ENCODE peak calls at places on chromosomes 16 and 17, in ten cellular contexts. One of them, this sample, is unnamed.

GRCh38 chr17:34099859-34100258 is 155.2 kb upstream of the CCL2 start:
- DNase-seq in CD8-positive, alpha-beta T cell: no peak
- DNase-seq in A549: no peak
- DNase-seq in adrenal gland: no peak
- DNase-seq in kidney: no peak
- DNase-seq in choroid plexus epithelial cell: no peak
- DNase-seq in fibroblast of the aortic adventitia: no peak
- DNase-seq in stomach: no peak
- DNase-seq in dorsolateral prefrontal cortex: no peak
- DNase-seq in astrocyte of the spinal cord: no peak
- DNase-seq in this sample: no peak

GRCh38 chr16:85390511-85391174 is 222.5 kb upstream of the GSE1 start:
- DNase-seq in CD8-positive, alpha-beta T cell: no peak
- DNase-seq in A549: peak
- DNase-seq in adrenal gland: peak
- DNase-seq in kidney: peak
- DNase-seq in choroid plexus epithelial cell: peak
- DNase-seq in fibroblast of the aortic adventitia: peak
- DNase-seq in stomach: peak
- DNase-seq in dorsolateral prefrontal cortex: peak
- DNase-seq in astrocyte of the spinal cord: peak
- DNase-seq in this sample: peak

GRCh38 chr17:17156107-17156506 is 50.0 kb downstream of the PLD6 start:
- DNase-seq in CD8-positive, alpha-beta T cell: no peak
- DNase-seq in A549: no peak
- DNase-seq in adrenal gland: no peak
- DNase-seq in kidney: no peak
- DNase-seq in choroid plexus epithelial cell: peak
- DNase-seq in fibroblast of the aortic adventitia: peak
- DNase-seq in stomach: no peak
- DNase-seq in dorsolateral prefrontal cortex: no peak
- DNase-seq in astrocyte of the spinal cord: peak
- DNase-seq in this sample: peak

GRCh38 chr17:10156579-10157488 is 41.6 kb downstream of the GAS7 start:
- DNase-seq in CD8-positive, alpha-beta T cell: no peak
- DNase-seq in A549: no peak
- DNase-seq in adrenal gland: peak
- DNase-seq in kidney: no peak
- DNase-seq in choroid plexus epithelial cell: no peak
- DNase-seq in fibroblast of the aortic adventitia: no peak
- DNase-seq in stomach: peak
- DNase-seq in dorsolateral prefrontal cortex: no peak
- DNase-seq in astrocyte of the spinal cord: no peak
- DNase-seq in this sample: no peak

GRCh38 chr16:51024703-51025102 is 126.4 kb downstream of the SALL1 start:
- DNase-seq in CD8-positive, alpha-beta T cell: no peak
- DNase-seq in A549: no peak
- DNase-seq in adrenal gland: no peak
- DNase-seq in kidney: no peak
- DNase-seq in choroid plexus epithelial cell: no peak
- DNase-seq in fibroblast of the aortic adventitia: no peak
- DNase-seq in stomach: no peak
- DNase-seq in dorsolateral prefrontal cortex: no peak
- DNase-seq in astrocyte of the spinal cord: no peak
- DNase-seq in this sample: no peak

GRCh38 chr16:87330646-87331045 is 13.5 kb upstream of the C16orf95 start:
- DNase-seq in CD8-positive, alpha-beta T cell: no peak
- DNase-seq in A549: no peak
- DNase-seq in adrenal gland: no peak
- DNase-seq in kidney: peak
- DNase-seq in choroid plexus epithelial cell: no peak
- DNase-seq in fibroblast of the aortic adventitia: no peak
- DNase-seq in stomach: no peak
- DNase-seq in dorsolateral prefrontal cortex: no peak
- DNase-seq in astrocyte of the spinal cord: no peak
- DNase-seq in this sample: no peak

GRCh38 chr16:9138731-9139501 is 47.5 kb downstream of the HAPSTR1 start:
- DNase-seq in CD8-positive, alpha-beta T cell: peak
- DNase-seq in A549: peak
- DNase-seq in adrenal gland: peak
- DNase-seq in kidney: peak
- DNase-seq in choroid plexus epithelial cell: peak
- DNase-seq in fibroblast of the aortic adventitia: peak
- DNase-seq in stomach: peak
- DNase-seq in dorsolateral prefrontal cortex: peak
- DNase-seq in astrocyte of the spinal cord: peak
- DNase-seq in this sample: peak

GRCh38 chr17:48351916-48352332 is 78.1 kb downstream of the SKAP1 start:
- DNase-seq in CD8-positive, alpha-beta T cell: no peak
- DNase-seq in A549: peak
- DNase-seq in adrenal gland: no peak
- DNase-seq in kidney: no peak
- DNase-seq in choroid plexus epithelial cell: peak
- DNase-seq in fibroblast of the aortic adventitia: peak
- DNase-seq in stomach: no peak
- DNase-seq in dorsolateral prefrontal cortex: no peak
- DNase-seq in astrocyte of the spinal cord: peak
- DNase-seq in this sample: peak

GRCh38 chr17:4896332-4897197 is 2.8 kb upstream of the C17orf107 start:
- DNase-seq in CD8-positive, alpha-beta T cell: no peak
- DNase-seq in A549: no peak
- DNase-seq in adrenal gland: no peak
- DNase-seq in kidney: no peak
- DNase-seq in choroid plexus epithelial cell: no peak
- DNase-seq in fibroblast of the aortic adventitia: no peak
- DNase-seq in stomach: no peak
- DNase-seq in dorsolateral prefrontal cortex: no peak
- DNase-seq in astrocyte of the spinal cord: no peak
- DNase-seq in this sample: no peak

GRCh38 chr17:4895121-4895520 is 4.2 kb upstream of the C17orf107 start:
- DNase-seq in CD8-positive, alpha-beta T cell: no peak
- DNase-seq in A549: no peak
- DNase-seq in adrenal gland: no peak
- DNase-seq in kidney: no peak
- DNase-seq in choroid plexus epithelial cell: no peak
- DNase-seq in fibroblast of the aortic adventitia: no peak
- DNase-seq in stomach: no peak
- DNase-seq in dorsolateral prefrontal cortex: no peak
- DNase-seq in astrocyte of the spinal cord: no peak
- DNase-seq in this sample: no peak

GRCh38 chr17:4893721-4894560 is 5.4 kb upstream of the C17orf107 start:
- DNase-seq in CD8-positive, alpha-beta T cell: no peak
- DNase-seq in A549: no peak
- DNase-seq in adrenal gland: no peak
- DNase-seq in kidney: no peak
- DNase-seq in choroid plexus epithelial cell: no peak
- DNase-seq in fibroblast of the aortic adventitia: no peak
- DNase-seq in stomach: no peak
- DNase-seq in dorsolateral prefrontal cortex: no peak
- DNase-seq in astrocyte of the spinal cord: no peak
- DNase-seq in this sample: no peak

GRCh38 chr17:4897198-4897657 is 2.1 kb upstream of the C17orf107 start:
- DNase-seq in CD8-positive, alpha-beta T cell: no peak
- DNase-seq in A549: no peak
- DNase-seq in adrenal gland: no peak
- DNase-seq in kidney: no peak
- DNase-seq in choroid plexus epithelial cell: no peak
- DNase-seq in fibroblast of the aortic adventitia: no peak
- DNase-seq in stomach: no peak
- DNase-seq in dorsolateral prefrontal cortex: no peak
- DNase-seq in astrocyte of the spinal cord: no peak
- DNase-seq in this sample: no peak

DNA sequence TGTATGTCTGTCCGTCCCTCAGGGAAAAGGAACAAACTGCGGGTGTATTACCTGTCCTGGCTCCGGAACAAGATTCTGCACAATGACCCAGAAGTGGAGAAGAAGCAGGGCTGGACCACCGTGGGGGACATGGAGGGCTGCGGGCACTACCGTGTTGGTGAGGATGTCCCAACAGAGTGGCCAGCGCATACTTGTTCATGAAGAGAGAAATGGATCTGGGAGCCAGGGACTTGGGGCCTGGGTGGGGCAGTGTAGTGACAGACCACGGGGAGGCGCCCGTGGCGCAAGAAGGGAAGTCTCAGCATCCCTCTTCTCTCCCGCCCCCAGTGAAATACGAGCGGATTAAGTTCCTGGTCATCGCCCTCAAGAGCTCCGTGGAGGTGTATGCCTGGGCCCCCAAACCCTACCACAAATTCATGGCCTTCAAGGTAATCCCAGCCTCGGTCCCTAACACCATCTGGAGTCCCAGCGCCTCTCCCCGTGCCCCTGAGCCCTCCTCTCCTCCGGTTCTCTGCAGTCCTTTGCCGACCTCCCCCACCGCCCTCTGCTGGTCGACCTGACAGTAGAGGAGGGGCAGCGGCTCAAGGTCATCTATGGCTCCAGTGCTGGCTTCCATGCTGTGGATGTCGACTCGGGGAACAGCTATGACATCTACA is 3.5 kb upstream of the C17orf107 start:
- DNase-seq in CD8-positive, alpha-beta T cell: no peak
- DNase-seq in A549: no peak
- DNase-seq in adrenal gland: no peak
- DNase-seq in kidney: no peak
- DNase-seq in choroid plexus epithelial cell: no peak
- DNase-seq in fibroblast of the aortic adventitia: no peak
- DNase-seq in stomach: no peak
- DNase-seq in dorsolateral prefrontal cortex: no peak
- DNase-seq in astrocyte of the spinal cord: no peak
- DNase-seq in this sample: no peak
- TF ChIP-seq CTCF in CD8-positive, alpha-beta T cell: no peak
- TF ChIP-seq CTCF in A549: no peak
- TF ChIP-seq CTCF in adrenal gland: no peak
- TF ChIP-seq CTCF in kidney: no peak
- TF ChIP-seq CTCF in choroid plexus epithelial cell: peak
- TF ChIP-seq CTCF in fibroblast of the aortic adventitia: no peak
- TF ChIP-seq CTCF in stomach: no peak
- TF ChIP-seq CTCF in dorsolateral prefrontal cortex: no peak
- TF ChIP-seq CTCF in astrocyte of the spinal cord: peak
- TF ChIP-seq CTCF in this sample: no peak

GRCh38 chr17:59827721-59828477 is 64.8 kb downstream of the TUBD1 start:
- DNase-seq in CD8-positive, alpha-beta T cell: no peak
- DNase-seq in A549: no peak
- DNase-seq in adrenal gland: no peak
- DNase-seq in kidney: no peak
- DNase-seq in choroid plexus epithelial cell: no peak
- DNase-seq in fibroblast of the aortic adventitia: no peak
- DNase-seq in stomach: no peak
- DNase-seq in dorsolateral prefrontal cortex: no peak
- DNase-seq in astrocyte of the spinal cord: peak
- DNase-seq in this sample: no peak

GRCh38 chr17:59830846-59831486 is 61.8 kb downstream of the TUBD1 start:
- DNase-seq in CD8-positive, alpha-beta T cell: no peak
- DNase-seq in A549: no peak
- DNase-seq in adrenal gland: no peak
- DNase-seq in kidney: no peak
- DNase-seq in choroid plexus epithelial cell: no peak
- DNase-seq in fibroblast of the aortic adventitia: no peak
- DNase-seq in stomach: no peak
- DNase-seq in dorsolateral prefrontal cortex: no peak
- DNase-seq in astrocyte of the spinal cord: peak
- DNase-seq in this sample: no peak

GRCh38 chr17:59828478-59828760 is 64.3 kb downstream of the TUBD1 start:
- DNase-seq in CD8-positive, alpha-beta T cell: no peak
- DNase-seq in A549: no peak
- DNase-seq in adrenal gland: no peak
- DNase-seq in kidney: no peak
- DNase-seq in choroid plexus epithelial cell: no peak
- DNase-seq in fibroblast of the aortic adventitia: no peak
- DNase-seq in stomach: no peak
- DNase-seq in dorsolateral prefrontal cortex: no peak
- DNase-seq in astrocyte of the spinal cord: no peak
- DNase-seq in this sample: no peak

GRCh38 chr17:59829217-59830006 is 63.3 kb downstream of the TUBD1 start:
- DNase-seq in CD8-positive, alpha-beta T cell: no peak
- DNase-seq in A549: peak
- DNase-seq in adrenal gland: peak
- DNase-seq in kidney: no peak
- DNase-seq in choroid plexus epithelial cell: peak
- DNase-seq in fibroblast of the aortic adventitia: peak
- DNase-seq in stomach: no peak
- DNase-seq in dorsolateral prefrontal cortex: no peak
- DNase-seq in astrocyte of the spinal cord: peak
- DNase-seq in this sample: peak

DNA sequence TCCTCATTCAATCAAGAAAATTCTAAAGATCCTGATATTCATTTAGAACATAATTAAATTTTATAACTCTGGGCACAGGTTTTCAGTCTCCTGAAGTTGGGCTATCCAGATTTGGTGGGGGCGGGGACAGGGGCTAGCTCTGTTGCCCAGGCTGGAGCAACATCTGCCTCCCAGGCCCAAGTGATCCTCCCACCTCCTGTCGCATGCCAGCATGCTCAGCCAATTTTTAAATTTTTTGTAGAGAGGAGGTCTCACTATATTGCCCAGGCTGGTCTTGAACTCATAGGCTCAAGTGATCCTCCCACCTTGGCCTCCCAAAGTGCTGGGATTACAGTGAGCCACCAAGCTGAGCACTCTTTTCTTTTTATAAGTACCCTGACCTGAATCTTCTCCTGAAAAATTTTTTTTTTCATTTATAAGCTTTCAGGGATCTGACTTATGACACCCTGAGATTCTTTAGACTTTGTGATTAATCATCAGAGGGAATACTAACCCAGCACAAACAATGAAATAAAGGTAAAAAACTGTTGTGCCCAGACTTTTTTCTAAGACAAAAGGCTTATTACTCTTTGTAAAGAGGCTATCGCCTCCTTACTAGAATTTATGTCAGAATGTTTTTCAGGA is 62.6 kb downstream of the TUBD1 start:
- DNase-seq in CD8-positive, alpha-beta T cell: no peak
- DNase-seq in A549: no peak
- DNase-seq in adrenal gland: no peak
- DNase-seq in kidney: peak
- DNase-seq in choroid plexus epithelial cell: peak
- DNase-seq in fibroblast of the aortic adventitia: peak
- DNase-seq in stomach: no peak
- DNase-seq in dorsolateral prefrontal cortex: no peak
- DNase-seq in astrocyte of the spinal cord: peak
- DNase-seq in this sample: peak
- H3K4me3 ChIP-seq in CD8-positive, alpha-beta T cell: no peak
- H3K4me3 ChIP-seq in A549: peak
- H3K4me3 ChIP-seq in adrenal gland: no peak
- H3K4me3 ChIP-seq in kidney: no peak
- H3K4me3 ChIP-seq in choroid plexus epithelial cell: no peak
- H3K4me3 ChIP-seq in fibroblast of the aortic adventitia: peak
- H3K4me3 ChIP-seq in stomach: no peak
- H3K4me3 ChIP-seq in dorsolateral prefrontal cortex: no peak
- H3K4me3 ChIP-seq in astrocyte of the spinal cord: no peak
- H3K4me3 ChIP-seq in this sample: peak

DNA sequence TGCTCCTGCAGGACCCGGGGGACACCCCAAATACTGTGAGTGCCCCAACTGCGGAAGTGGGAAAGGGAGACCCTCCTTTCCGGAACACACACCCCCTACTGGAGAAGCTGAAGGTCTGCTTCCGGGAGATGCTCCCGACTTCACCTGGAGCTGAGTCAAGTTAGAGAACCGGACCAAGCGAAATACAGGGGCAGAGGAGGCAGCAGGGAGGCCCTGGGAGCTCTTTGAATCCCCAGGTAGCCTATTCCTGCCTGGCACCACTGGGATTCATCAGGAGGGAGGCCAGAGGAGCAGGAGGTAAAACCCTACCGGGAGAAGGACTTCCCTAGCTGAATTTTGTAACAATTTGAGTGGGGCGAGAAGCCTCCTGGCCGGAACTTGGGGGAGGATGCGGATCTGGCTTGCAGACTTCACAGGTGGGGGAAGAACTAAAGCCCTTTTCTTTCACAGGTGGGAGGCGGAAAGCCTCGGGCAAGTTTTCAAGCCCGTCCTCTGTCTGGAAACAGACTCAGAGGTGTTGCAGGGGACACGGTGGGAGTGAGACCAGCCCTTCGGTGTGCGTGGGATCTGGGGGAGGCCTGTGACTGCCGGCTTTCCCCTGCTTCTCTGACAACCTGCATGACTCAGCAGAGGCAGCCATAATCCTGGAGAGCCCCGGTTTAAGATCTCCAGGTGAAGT is 22.4 kb upstream of the TEKT1 start:
- DNase-seq in CD8-positive, alpha-beta T cell: no peak
- DNase-seq in A549: peak
- DNase-seq in adrenal gland: no peak
- DNase-seq in kidney: no peak
- DNase-seq in choroid plexus epithelial cell: peak
- DNase-seq in fibroblast of the aortic adventitia: no peak
- DNase-seq in stomach: no peak
- DNase-seq in dorsolateral prefrontal cortex: no peak
- DNase-seq in astrocyte of the spinal cord: no peak
- DNase-seq in this sample: no peak
- TF ChIP-seq CTCF in CD8-positive, alpha-beta T cell: no peak
- TF ChIP-seq CTCF in A549: peak
- TF ChIP-seq CTCF in adrenal gland: no peak
- TF ChIP-seq CTCF in kidney: no peak
- TF ChIP-seq CTCF in choroid plexus epithelial cell: peak
- TF ChIP-seq CTCF in fibroblast of the aortic adventitia: peak
- TF ChIP-seq CTCF in stomach: no peak
- TF ChIP-seq CTCF in dorsolateral prefrontal cortex: peak
- TF ChIP-seq CTCF in astrocyte of the spinal cord: peak
- TF ChIP-seq CTCF in this sample: peak

GRCh38 chr16:73046484-73047214 is 1.3 kb downstream of the ZFHX3 start:
- DNase-seq in CD8-positive, alpha-beta T cell: no peak
- DNase-seq in A549: no peak
- DNase-seq in adrenal gland: no peak
- DNase-seq in kidney: peak
- DNase-seq in choroid plexus epithelial cell: no peak
- DNase-seq in fibroblast of the aortic adventitia: no peak
- DNase-seq in stomach: no peak
- DNase-seq in dorsolateral prefrontal cortex: no peak
- DNase-seq in astrocyte of the spinal cord: no peak
- DNase-seq in this sample: no peak
- H3K4me3 ChIP-seq in CD8-positive, alpha-beta T cell: no peak
- H3K4me3 ChIP-seq in A549: peak
- H3K4me3 ChIP-seq in adrenal gland: no peak
- H3K4me3 ChIP-seq in kidney: no peak
- H3K4me3 ChIP-seq in choroid plexus epithelial cell: no peak
- H3K4me3 ChIP-seq in fibroblast of the aortic adventitia: peak
- H3K4me3 ChIP-seq in stomach: peak
- H3K4me3 ChIP-seq in dorsolateral prefrontal cortex: peak
- H3K4me3 ChIP-seq in astrocyte of the spinal cord: peak
- H3K4me3 ChIP-seq in this sample: peak